ENCODE peak calls at places on chromosomes 3 and 15, in seven cellular contexts. N is GM23338; W is GM06990; L is endothelial cell of umbilical vein; C is activated T-cell treated with anti-CD3 and anti-CD28 coated beads, Interleukin-2, amount 50 U/mL, for 1 hour; X is CD8-positive, alpha-beta T cell; A is NCI-H1092. T is an unnamed sample.

GRCh38 chr3:193909387-193909786 is 226.6 kb upstream of the HES1 start:
- DNase-seq in L (no peak), X (no peak), C (no peak), A (no peak), N (no peak), W (peak; percentile 46), T (no peak)

GRCh38 chr15:100694381-100695012 is 92.1 kb downstream of the ASB7 start:
- DNase-seq in L (peak; percentile 61), N (no peak), W (no peak), X (no peak), A (no peak), C (no peak), T (no peak)

GRCh38 chr15:43522247-43522646 is 4.8 kb downstream of the MAP1A start:
- DNase-seq in W (no peak), N (no peak), C (no peak), X (no peak), A (no peak), L (no peak), T (no peak)

GRCh38 chr15:40637221-40637745 is 43.2 kb downstream of the KNL1 start:
- DNase-seq in X (no peak), W (no peak), C (no peak), L (no peak), N (no peak), A (no peak), T (no peak)

GRCh38 chr15:52137432-52138357 is 25.1 kb upstream of the BCL2L10 start:
- DNase-seq in A (no peak), L (no peak), W (no peak), X (no peak), N (no peak), C (no peak), T (no peak)

GRCh38 chr3:42053476-42053875 is 37.7 kb upstream of the TRAK1 start:
- DNase-seq in X (no peak), N (no peak), L (no peak), W (no peak), A (no peak), C (no peak), T (no peak)

GRCh38 chr3:185653949-185654757 is 68.1 kb downstream of the SENP2 start:
- DNase-seq in X (no peak), C (no peak), N (no peak), W (no peak), A (no peak), L (no peak), T (no peak)

GRCh38 chr3:104101736-104102135 is 1265.0 kb upstream of the ALCAM start:
- DNase-seq in W (no peak), C (no peak), X (no peak), N (no peak), A (no peak), L (no peak), T (no peak)

GRCh38 chr3:43632269-43632733 is 10.5 kb upstream of the ANO10 start:
- DNase-seq in X (no peak), W (no peak), C (no peak), N (peak; percentile 19), A (no peak), L (peak; percentile 77), T (no peak)

GRCh38 chr3:46110701-46111493 is 83.6 kb upstream of the XCR1 start:
- DNase-seq in A (no peak), C (no peak), W (no peak), X (no peak), L (no peak), N (peak; percentile 19), T (no peak)

GRCh38 chr3:48157950-48158376 is 30.3 kb downstream of the CDC25A start:
- DNase-seq in X (peak; percentile 15), C (peak; percentile 43), A (no peak), W (no peak), N (peak; percentile 87), L (peak; percentile 72), T (peak; percentile 57)

GRCh38 chr3:140447136-140447535 is 230.7 kb upstream of the TRIM42 start:
- DNase-seq in N (no peak), W (no peak), X (no peak), C (no peak), L (no peak), A (no peak), T (no peak)

GRCh38 chr3:43378066-43378935 is 92.0 kb downstream of the SNRK start:
- DNase-seq in N (peak; percentile 85), C (peak; percentile 70), W (no peak), A (no peak), L (no peak), X (peak; percentile 60), T (peak; percentile 62)